ENCODE peak calls at places on chromosome 14, in ten cellular contexts. G is MM.1S, T is H1, M is fibroblast of lung, V is K562, Z is HCT116, D is GM23248, E is endothelial cell of umbilical vein, X is PC-3, B is neural progenitor cell. J is an unnamed sample.

GRCh38 chr14:79585845-79586244 is 625.5 kb downstream of the DIO2 start:
- DNase-seq in G (no peak), T (no peak), M (peak), V (no peak), Z (no peak), D (no peak), E (no peak), X (peak), B (no peak), J (no peak)

GRCh38 chr14:96243785-96244184 is 12.2 kb upstream of the BDKRB1 start:
- DNase-seq in G (no peak), T (no peak), M (peak), V (no peak), Z (no peak), D (no peak), E (no peak), X (no peak), B (no peak), J (no peak)

GRCh38 chr14:24392327-24393098 is 6.3 kb upstream of the NYNRIN start:
- DNase-seq in G (no peak), T (no peak), M (peak), V (peak), Z (peak), D (peak), E (peak), X (peak), B (no peak), J (peak)

GRCh38 chr14:78448483-78449094 is 278.4 kb downstream of the NRXN3 start:
- DNase-seq in G (peak), T (peak), M (peak), V (peak), Z (peak), D (peak), E (peak), X (peak), B (peak), J (peak)

GRCh38 chr14:62138593-62138992 is 376.4 kb downstream of the SNAPC1 start:
- DNase-seq in G (no peak), T (no peak), M (peak), V (no peak), Z (no peak), D (no peak), E (no peak), X (no peak), B (peak), J (no peak)

GRCh38 chr14:95816539-95816938 is 60.1 kb upstream of the TUNAR start:
- DNase-seq in G (no peak), T (peak), M (no peak), V (no peak), Z (no peak), D (no peak), E (no peak), X (no peak), B (no peak), J (no peak)

GRCh38 chr14:70901218-70901772 is 6.0 kb upstream of the PCNX1 start:
- DNase-seq in G (no peak), T (no peak), M (peak), V (no peak), Z (no peak), D (peak), E (no peak), X (no peak), B (no peak), J (no peak)

GRCh38 chr14:94621358-94622134 is 9.4 kb downstream of the SERPINA3 start:
- DNase-seq in G (no peak), T (no peak), M (no peak), V (no peak), Z (no peak), D (no peak), E (no peak), X (no peak), B (no peak), J (no peak)

GRCh38 chr14:20802341-20803084 is at the start of gene RNASE1:
- DNase-seq in G (no peak), T (no peak), M (no peak), V (peak), Z (no peak), D (peak), E (peak), X (peak), B (no peak), J (no peak)

GRCh38 chr14:61750708-61751474 is 11.3 kb upstream of the SNAPC1 start:
- DNase-seq in G (peak), T (peak), M (peak), V (peak), Z (peak), D (peak), E (peak), X (peak), B (no peak), J (peak)

GRCh38 chr14:99426796-99427346 is 53.8 kb downstream of the SETD3 start:
- DNase-seq in G (no peak), T (no peak), M (no peak), V (no peak), Z (no peak), D (no peak), E (no peak), X (no peak), B (no peak), J (no peak)

GRCh38 chr14:98136019-98136418 is 1136.0 kb downstream of the BCL11B start:
- DNase-seq in G (no peak), T (no peak), M (no peak), V (no peak), Z (no peak), D (no peak), E (no peak), X (no peak), B (no peak), J (no peak)

GRCh38 chr14:91070572-91070971 is 10.1 kb upstream of the RPS6KA5 start:
- DNase-seq in G (no peak), T (no peak), M (no peak), V (no peak), Z (no peak), D (no peak), E (no peak), X (no peak), B (no peak), J (no peak)

GRCh38 chr14:69626132-69626500 is 14.7 kb downstream of the SUSD6 start:
- DNase-seq in G (no peak), T (no peak), M (no peak), V (peak), Z (no peak), D (no peak), E (peak), X (no peak), B (no peak), J (no peak)

GRCh38 chr14:31126680-31127079 is 80.9 kb downstream of the HECTD1 start:
- DNase-seq in G (no peak), T (no peak), M (no peak), V (no peak), Z (no peak), D (no peak), E (no peak), X (no peak), B (no peak), J (no peak)

GRCh38 chr14:24701031-24701430 is 67.0 kb upstream of the GZMB start:
- DNase-seq in G (no peak), T (no peak), M (no peak), V (no peak), Z (no peak), D (no peak), E (no peak), X (no peak), B (no peak), J (no peak)

GRCh38 chr14:68856572-68856971 is 63.7 kb upstream of the ZFP36L1 start:
- DNase-seq in G (no peak), T (peak), M (no peak), V (no peak), Z (no peak), D (peak), E (no peak), X (no peak), B (no peak), J (no peak)

GRCh38 chr14:73238262-73238852 is 1.1 kb downstream of the PAPLN start:
- DNase-seq in G (no peak), T (no peak), M (peak), V (no peak), Z (peak), D (peak), E (peak), X (peak), B (peak), J (peak)

GRCh38 chr14:22996823-22997301 is 13.1 kb downstream of the C14orf93 start:
- DNase-seq in G (no peak), T (no peak), M (no peak), V (no peak), Z (no peak), D (no peak), E (no peak), X (no peak), B (no peak), J (peak)

DNA sequence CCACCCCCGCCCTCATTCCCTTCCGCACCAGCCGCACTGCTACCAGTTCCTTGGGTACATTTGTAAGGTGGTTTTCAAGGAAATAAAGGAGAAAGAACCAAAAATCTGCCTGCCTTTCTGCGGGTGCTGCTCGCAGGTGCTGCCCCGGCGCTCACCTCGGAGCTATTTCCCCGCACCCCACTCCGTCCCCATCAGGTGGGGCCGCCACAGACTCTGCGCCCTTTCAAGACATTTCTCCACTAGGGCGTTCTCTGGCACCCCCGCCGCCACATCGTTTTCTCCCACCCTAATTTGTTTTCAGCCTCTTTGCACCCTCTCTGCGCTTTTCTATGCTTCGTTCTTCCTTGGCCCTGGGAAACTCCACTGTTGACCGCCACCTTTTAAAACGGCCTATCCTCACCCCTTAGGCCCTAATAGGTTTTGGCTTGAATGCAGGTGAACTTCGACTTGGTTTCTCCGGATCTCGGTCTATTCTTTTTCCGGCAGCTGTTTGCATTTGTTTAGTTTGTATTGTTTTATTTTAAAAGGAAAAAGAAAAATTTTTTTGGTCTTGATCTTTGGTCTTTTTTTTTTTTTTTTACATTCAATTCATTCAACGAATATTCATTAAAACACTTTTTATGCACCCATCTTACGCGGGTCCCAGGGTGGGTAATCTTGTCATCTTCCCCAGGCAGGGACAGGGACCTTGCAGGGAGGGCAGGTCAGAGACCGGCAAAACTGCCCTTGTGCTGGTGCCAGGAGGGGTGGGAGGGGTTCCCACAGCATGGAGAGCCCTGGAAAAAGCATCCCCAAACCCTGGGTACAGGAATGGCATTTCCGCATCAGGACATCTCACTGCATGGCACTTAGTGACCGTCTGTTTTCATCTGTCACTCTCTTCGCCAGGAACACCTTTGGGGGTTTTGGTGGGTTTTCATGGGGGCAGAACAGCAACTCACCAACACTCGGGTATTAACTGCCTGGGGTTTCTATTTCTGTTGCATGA is 3.1 kb downstream of the VSX2 start:
- DNase-seq in G (no peak), T (no peak), M (peak), V (no peak), Z (no peak), D (no peak), E (no peak), X (no peak), B (peak), J (no peak)
- TF ChIP-seq EZH2 in G (no peak), T (no peak), M (peak), V (no peak), Z (no peak), D (peak), E (no peak), X (no peak), B (no peak), J (no peak)

DNA sequence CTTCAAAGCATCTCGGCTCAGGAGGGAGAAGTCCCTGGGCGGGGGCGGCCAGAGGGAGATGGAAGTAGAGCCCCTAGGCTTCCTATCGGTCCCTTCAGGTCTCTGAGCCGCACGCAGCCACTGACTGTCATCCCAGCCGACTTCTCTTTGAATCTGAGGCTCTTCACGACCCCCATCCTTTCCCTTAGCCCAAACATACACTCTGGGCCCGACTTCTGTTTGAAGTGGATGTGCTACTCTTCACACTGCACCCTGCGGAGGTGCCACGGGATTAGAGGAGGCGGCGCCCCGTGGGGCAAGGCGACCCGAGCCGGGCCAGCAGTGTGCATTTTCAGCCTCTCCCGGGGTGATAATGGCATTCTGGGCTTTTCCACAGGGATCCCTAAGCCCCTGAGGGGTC is 6.0 kb upstream of the DACT1 start:
- DNase-seq in G (no peak), T (no peak), M (no peak), V (no peak), Z (no peak), D (no peak), E (no peak), X (no peak), B (peak), J (no peak)
- TF ChIP-seq EZH2 in G (no peak), T (no peak), M (no peak), V (no peak), Z (no peak), D (no peak), E (no peak), X (peak), B (peak), J (no peak)

GRCh38 chr14:103195828-103196615 is 72.8 kb downstream of the TNFAIP2 start:
- DNase-seq in G (no peak), T (no peak), M (no peak), V (no peak), Z (no peak), D (no peak), E (no peak), X (no peak), B (no peak), J (no peak)
- TF ChIP-seq EZH2 in G (no peak), T (no peak), M (no peak), V (no peak), Z (no peak), D (no peak), E (no peak), X (no peak), B (no peak), J (no peak)

DNA sequence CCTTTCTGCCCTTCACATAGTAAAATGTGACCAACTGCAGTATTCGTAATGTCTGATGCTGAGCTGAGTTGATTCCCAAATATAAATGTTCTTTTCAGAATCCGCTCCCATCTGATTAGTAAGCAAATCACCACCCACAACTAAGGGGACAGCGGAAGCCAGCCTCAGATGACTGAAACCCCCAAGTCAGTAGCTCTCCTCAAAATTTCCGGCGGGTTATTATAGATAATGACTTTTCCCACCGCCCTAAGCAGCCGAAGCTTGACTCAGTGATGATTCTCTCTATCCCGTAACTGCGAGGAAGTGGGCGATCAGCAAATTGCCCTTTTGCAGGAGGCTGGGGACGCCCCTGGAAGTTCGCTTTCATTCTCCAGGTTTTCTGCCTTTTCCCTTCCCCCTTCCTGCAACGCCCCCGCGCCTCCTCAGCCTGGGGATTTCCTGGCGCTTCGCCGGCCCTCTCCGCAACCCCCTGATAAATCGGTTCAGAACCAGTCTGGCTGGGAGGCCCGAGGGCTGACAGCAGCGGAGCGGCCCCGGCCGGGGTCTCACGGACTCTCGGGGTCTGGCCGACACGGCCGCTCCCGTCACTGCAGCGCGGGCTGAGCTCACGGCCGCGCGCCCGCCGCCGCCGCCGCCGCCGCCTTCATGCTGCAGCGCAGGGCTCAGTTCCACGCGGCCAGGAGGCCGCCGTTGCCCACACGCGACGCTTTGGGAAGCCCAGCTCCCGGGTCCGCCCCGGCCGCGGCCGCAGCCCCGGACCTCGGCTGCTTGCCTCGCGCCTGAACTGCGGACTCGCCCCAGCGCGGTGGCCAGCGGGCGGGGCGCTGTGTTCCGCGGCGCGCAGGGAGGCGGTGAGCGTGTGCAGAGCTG is at the start of gene LRFN5:
- DNase-seq in G (peak), T (peak), M (peak), V (no peak), Z (no peak), D (peak), E (no peak), X (peak), B (peak), J (peak)
- TF ChIP-seq EZH2 in G (no peak), T (no peak), M (no peak), V (no peak), Z (no peak), D (no peak), E (peak), X (peak), B (no peak), J (no peak)

DNA sequence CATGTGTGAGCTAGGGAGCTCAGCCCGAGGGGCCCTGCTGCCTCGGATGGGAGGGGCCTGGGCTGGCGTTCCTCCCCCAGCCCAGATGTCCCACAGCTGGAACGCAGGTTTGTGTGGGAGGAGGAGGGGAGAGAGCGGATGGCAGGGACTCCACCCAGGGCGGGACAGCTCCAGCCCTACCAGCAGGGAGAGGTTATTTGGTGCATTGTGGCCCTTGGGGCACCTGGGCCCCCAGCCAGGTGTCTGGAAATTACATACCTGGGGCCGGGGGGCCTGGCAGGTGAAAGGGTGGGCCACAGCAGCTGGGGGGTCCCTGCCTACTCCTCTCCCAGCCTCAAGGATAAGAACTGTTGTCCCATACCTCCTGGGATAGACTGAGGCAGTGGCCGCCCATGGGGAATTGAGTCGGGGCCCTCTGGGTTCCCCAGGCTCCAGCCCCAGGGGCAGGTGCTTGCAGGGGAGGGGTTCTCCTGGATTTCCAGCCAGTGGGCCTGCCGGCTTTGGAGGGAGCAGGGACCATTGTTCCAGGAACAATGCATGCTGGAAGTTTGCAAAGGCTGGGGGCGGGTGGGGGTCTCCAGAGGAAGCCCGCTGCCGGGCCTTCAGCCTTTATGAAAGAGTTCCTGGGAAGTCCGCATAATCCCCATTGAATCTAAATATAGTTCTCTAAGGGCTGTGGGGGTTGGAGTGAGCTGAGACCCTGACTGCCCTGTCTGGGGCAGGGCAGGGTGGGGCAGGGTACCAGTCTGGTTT is 1.2 kb downstream of the KIF26A start:
- DNase-seq in G (no peak), T (peak), M (no peak), V (no peak), Z (no peak), D (no peak), E (no peak), X (no peak), B (peak), J (no peak)
- TF ChIP-seq EZH2 in G (no peak), T (no peak), M (no peak), V (no peak), Z (no peak), D (no peak), E (no peak), X (no peak), B (no peak), J (no peak)

J was measured in A673.